ENCODE peak calls at places on chromosomes 7 and 10, in seven cellular contexts. O is hypothalamus, B is NCI-H2029, F is adipocyte, J is Right ventricle myocardium superior, P is transverse colon, Y is fibroblast of lung. C is an unnamed sample.

GRCh38 chr7:10181996-10182395 is 791.7 kb upstream of the PHF14 start:
- DNase-seq in J (no peak), F (no peak), B (peak; percentile 0), P (no peak), Y (no peak), O (no peak), C (no peak)

GRCh38 chr7:69367785-69368184 is 230.5 kb upstream of the AUTS2 start:
- DNase-seq in J (no peak), F (no peak), P (no peak), O (no peak), B (no peak), Y (no peak), C (no peak)

GRCh38 chr7:47556511-47557180 is 25.3 kb downstream of the TNS3 start:
- DNase-seq in B (no peak), Y (no peak), F (no peak), P (no peak), J (no peak), O (no peak), C (no peak)

GRCh38 chr7:84924341-84924740 is 262.5 kb downstream of the SEMA3D start:
- DNase-seq in B (no peak), O (no peak), P (no peak), F (no peak), J (no peak), Y (no peak), C (no peak)

GRCh38 chr10:81548160-81548559 is 326.8 kb upstream of the NRG3 start:
- DNase-seq in B (no peak), J (no peak), Y (no peak), F (no peak), O (no peak), P (no peak), C (no peak)

GRCh38 chr7:33854178-33854577 is 51.2 kb upstream of the BMPER start:
- DNase-seq in J (no peak), Y (peak; percentile 44), P (no peak), B (no peak), O (no peak), F (peak; percentile 45), C (no peak)

GRCh38 chr10:121078672-121079102 is 227.5 kb downstream of the WDR11 start:
- DNase-seq in F (no peak), O (no peak), P (peak; percentile 41), Y (no peak), J (no peak), B (no peak), C (peak; percentile 67)

GRCh38 chr10:123746520-123746919 is 80.4 kb downstream of the GPR26 start:
- DNase-seq in B (no peak), J (no peak), Y (no peak), P (no peak), O (no peak), F (no peak), C (no peak)

GRCh38 chr10:122659651-122660050 is 40.0 kb downstream of the C10orf120 start:
- DNase-seq in Y (no peak), F (no peak), O (no peak), J (no peak), B (no peak), P (no peak), C (peak; percentile 31)

GRCh38 chr7:130369110-130369711 is 11.1 kb upstream of the CPA1 start:
- DNase-seq in O (no peak), F (no peak), J (no peak), Y (peak; percentile 75), P (no peak), B (peak; percentile 48), C (no peak)

GRCh38 chr10:118034755-118035154 is 12.0 kb downstream of the RAB11FIP2 start:
- DNase-seq in B (no peak), Y (peak; percentile 33), O (no peak), F (no peak), J (peak; percentile 35), P (no peak), C (no peak)

GRCh38 chr7:92782855-92783254 is 53.5 kb downstream of the CDK6 start:
- DNase-seq in Y (no peak), B (no peak), F (no peak), O (no peak), J (no peak), P (no peak), C (no peak)

GRCh38 chr7:83550100-83550499 is 98.8 kb downstream of the SEMA3E start:
- DNase-seq in P (no peak), F (peak; percentile 81), Y (peak; percentile 47), B (no peak), J (no peak), O (no peak), C (no peak)

GRCh38 chr10:29734980-29735627 is 100.3 kb upstream of the SVIL start:
- DNase-seq in O (no peak), P (peak; percentile 66), B (no peak), Y (peak; percentile 45), F (peak; percentile 67), J (peak; percentile 89), C (peak; percentile 68)

GRCh38 chr7:28536259-28536658 is 123.9 kb downstream of the CREB5 start:
- DNase-seq in P (no peak), F (no peak), O (no peak), Y (peak; percentile 27), B (no peak), J (no peak), C (no peak)

GRCh38 chr7:130154501-130155317 is 50.5 kb downstream of the TMEM209 start:
- DNase-seq in F (no peak), J (no peak), Y (no peak), P (no peak), O (no peak), B (peak; percentile 88), C (peak; percentile 60)

GRCh38 chr10:42960491-42961155 is 116.2 kb upstream of the RET start:
- DNase-seq in B (no peak), F (peak; percentile 8), J (peak; percentile 54), Y (peak; percentile 8), O (no peak), P (no peak), C (peak; percentile 35)

GRCh38 chr7:56474271-56474670 is 358.1 kb upstream of the NUPR2 start:
- DNase-seq in P (no peak), F (no peak), B (no peak), Y (no peak), J (no peak), O (no peak), C (no peak)

GRCh38 chr7:91140982-91141381 is 123.3 kb upstream of the FZD1 start:
- DNase-seq in Y (no peak), F (no peak), P (no peak), J (no peak), B (no peak), O (no peak), C (no peak)

GRCh38 chr7:109125001-109125400 is 555.3 kb downstream of the DNAJB9 start:
- DNase-seq in B (no peak), P (no peak), J (no peak), Y (no peak), O (no peak), F (no peak), C (no peak)

GRCh38 chr10:51000976-51001375 is 73.3 kb upstream of the PRKG1 start:
- DNase-seq in J (no peak), P (no peak), O (no peak), F (peak; percentile 17), B (no peak), Y (no peak), C (no peak)

GRCh38 chr10:77355844-77356243 is 281.8 kb downstream of the KCNMA1 start:
- DNase-seq in O (no peak), J (no peak), F (peak; percentile 87), B (no peak), P (no peak), Y (peak; percentile 75), C (no peak)

GRCh38 chr7:1233328-1234048 is 816 bp downstream of the UNCX start:
- DNase-seq in P (no peak), J (no peak), Y (no peak), O (no peak), F (no peak), B (no peak), C (no peak)

GRCh38 chr10:119724630-119725549 is 960 bp upstream of the INPP5F start:
- DNase-seq in O (no peak), J (no peak), F (no peak), B (peak; percentile 18), P (no peak), Y (peak; percentile 36), C (no peak)

GRCh38 chr7:13949450-13949849 is 40.0 kb downstream of the ETV1 start:
- DNase-seq in P (peak; percentile 33), B (no peak), J (no peak), Y (no peak), O (no peak), F (no peak), C (no peak)

GRCh38 chr7:911791-912480 is 35.6 kb downstream of the GET4 start:
- DNase-seq in Y (no peak), B (no peak), P (no peak), O (peak; percentile 79), J (no peak), F (no peak), C (no peak)

GRCh38 chr10:117374506-117375359 is 507 bp downstream of the PDZD8 start:
- DNase-seq in O (peak; percentile 76), J (peak; percentile 54), F (peak; percentile 50), Y (peak; percentile 42), B (no peak), P (peak; percentile 39), C (peak; percentile 49)

GRCh38 chr7:21414795-21415393 is 13.0 kb upstream of the SP4 start:
- DNase-seq in P (no peak), F (no peak), B (no peak), Y (no peak), J (no peak), O (no peak), C (no peak)

GRCh38 chr7:96713037-96713436 is 3.4 kb upstream of the SEM1 start:
- DNase-seq in B (no peak), Y (no peak), F (no peak), O (no peak), J (no peak), P (no peak), C (no peak)

GRCh38 chr7:32516551-32517082 is 21.3 kb downstream of the AVL9 start:
- DNase-seq in P (peak; percentile 15), Y (no peak), B (no peak), O (no peak), F (no peak), J (no peak), C (no peak)

GRCh38 chr7:11529382-11529781 is 302.6 kb downstream of the THSD7A start:
- DNase-seq in B (no peak), J (no peak), Y (no peak), F (no peak), O (no peak), P (no peak), C (no peak)

GRCh38 chr10:4062072-4062471 is 277.1 kb upstream of the KLF6 start:
- DNase-seq in O (no peak), B (no peak), J (no peak), Y (peak; percentile 78), P (no peak), F (no peak), C (no peak)

GRCh38 chr10:58701398-58702135 is 188.9 kb downstream of the BICC1 start:
- DNase-seq in J (no peak), Y (peak; percentile 90), P (no peak), B (no peak), O (no peak), F (peak; percentile 96), C (no peak)

GRCh38 chr10:44384601-44385422 is at the start of gene CXCL12:
- DNase-seq in F (peak; percentile 77), Y (no peak), P (peak; percentile 17), B (no peak), J (peak; percentile 76), O (no peak), C (no peak)

GRCh38 chr7:80443336-80443735 is 68.5 kb downstream of the GNAT3 start:
- DNase-seq in O (no peak), J (no peak), B (no peak), P (no peak), Y (peak; percentile 20), F (peak; percentile 21), C (no peak)

GRCh38 chr10:5497289-5497688 is 2.1 kb downstream of the CALML5 start:
- DNase-seq in F (no peak), O (no peak), Y (no peak), P (no peak), J (no peak), B (no peak), C (no peak)

GRCh38 chr10:2202401-2202800 is 465.1 kb upstream of the ADARB2 start:
- DNase-seq in F (no peak), O (no peak), P (no peak), Y (no peak), J (no peak), B (no peak), C (no peak)

GRCh38 chr10:124955243-124955642 is 13.3 kb downstream of the ZRANB1 start:
- DNase-seq in F (no peak), B (no peak), O (no peak), P (no peak), J (no peak), Y (peak; percentile 53), C (no peak)

C was measured in Peyer's patch.